ENCODE peak calls at places on chromosomes 2 and 18, in nine cellular contexts. A is thoracic aorta, T is A172, N is Peyer's patch, P is mesendoderm, M is ovary, V is cardiac septum, C is NCI-H748 treated with DMSO at 0.1 percent for 48 hours, U is chondrocyte. B is an unnamed sample.

GRCh38 chr18:26792661-26793060 is 72.8 kb downstream of the AQP4 start:
- DNase-seq in A (no peak), T (peak; percentile 13), N (no peak), P (peak; percentile 91), M (no peak), V (no peak), C (no peak), U (no peak), B (no peak)

GRCh38 chr18:40878371-40878770 is 1076.7 kb upstream of the PIK3C3 start:
- DNase-seq in A (no peak), T (no peak), N (no peak), P (peak; percentile 35), M (no peak), V (no peak), C (no peak), U (no peak), B (no peak)

GRCh38 chr2:47336259-47337238 is 66.4 kb upstream of the MSH2 start:
- DNase-seq in A (no peak), T (no peak), N (no peak), P (peak; percentile 83), M (no peak), V (no peak), C (no peak), U (no peak), B (no peak)

GRCh38 chr2:174004900-174005605 is 39.9 kb upstream of the SP3 start:
- DNase-seq in A (peak; percentile 46), T (peak; percentile 81), N (no peak), P (peak; percentile 46), M (peak; percentile 40), V (no peak), C (no peak), U (no peak), B (no peak)

GRCh38 chr2:107002735-107003134 is 116.8 kb upstream of the ST6GAL2 start:
- DNase-seq in A (no peak), T (no peak), N (no peak), P (no peak), M (no peak), V (no peak), C (no peak), U (no peak), B (no peak)

GRCh38 chr2:70979626-70980025 is 1.2 kb downstream of the ANKRD53 start:
- DNase-seq in A (no peak), T (no peak), N (no peak), P (no peak), M (no peak), V (peak; percentile 43), C (no peak), U (no peak), B (no peak)

GRCh38 chr2:222823183-222823915 is 37.5 kb upstream of the ACSL3 start:
- DNase-seq in A (no peak), T (no peak), N (no peak), P (no peak), M (no peak), V (no peak), C (no peak), U (no peak), B (no peak)

GRCh38 chr2:43462866-43463641 is 132.8 kb downstream of the THADA start:
- DNase-seq in A (no peak), T (no peak), N (no peak), P (no peak), M (no peak), V (no peak), C (peak; percentile 67), U (no peak), B (no peak)

GRCh38 chr18:66562279-66562678 is 41.6 kb downstream of the CDH19 start:
- DNase-seq in A (no peak), T (no peak), N (no peak), P (peak; percentile 10), M (no peak), V (no peak), C (no peak), U (no peak), B (no peak)

GRCh38 chr2:207214446-207214845 is 48.7 kb upstream of the KLF7 start:
- DNase-seq in A (no peak), T (no peak), N (no peak), P (no peak), M (no peak), V (no peak), C (no peak), U (no peak), B (no peak)

GRCh38 chr2:12918841-12919445 is 202.2 kb downstream of the TRIB2 start:
- DNase-seq in A (no peak), T (no peak), N (no peak), P (no peak), M (peak; percentile 83), V (no peak), C (no peak), U (no peak), B (peak; percentile 49)

GRCh38 chr18:77551055-77551454 is 301.4 kb downstream of the GALR1 start:
- DNase-seq in A (no peak), T (no peak), N (no peak), P (no peak), M (no peak), V (no peak), C (no peak), U (no peak), B (no peak)

GRCh38 chr2:55511508-55512124 is 7.9 kb upstream of the CFAP36 start:
- DNase-seq in A (no peak), T (peak; percentile 61), N (no peak), P (peak; percentile 86), M (no peak), V (no peak), C (no peak), U (no peak), B (no peak)

GRCh38 chr2:230318190-230319121 is 8.5 kb upstream of the SP140L start:
- DNase-seq in A (no peak), T (no peak), N (no peak), P (no peak), M (no peak), V (no peak), C (no peak), U (no peak), B (no peak)

GRCh38 chr2:64565949-64566705 is 42.0 kb downstream of the AFTPH start:
- DNase-seq in A (no peak), T (no peak), N (no peak), P (peak; percentile 7), M (no peak), V (no peak), C (no peak), U (no peak), B (no peak)

GRCh38 chr2:219555956-219556355 is 12.1 kb downstream of the TMEM198 start:
- DNase-seq in A (no peak), T (no peak), N (no peak), P (no peak), M (no peak), V (no peak), C (no peak), U (no peak), B (no peak)

B was measured in ureter.